ENCODE peak calls at places on chromosomes 16 and 17, in five cellular contexts. One of them, this sample, is unnamed.

GRCh38 chr16:24753437-24753836 is 24.0 kb downstream of the TNRC6A start:
- DNase-seq in C1 segment of cervical spinal cord: no peak
- DNase-seq in retina: no peak
- DNase-seq in NK-92 treated with Interleukin-12 subunit alpha and Interleukin-12 subunit beta, amount 100 ng/mL, for 24 hours: no peak
- DNase-seq in hepatic stellate cell: no peak
- DNase-seq in this sample: no peak

GRCh38 chr16:21104124-21104860 is 46.4 kb downstream of the DNAH3 start:
- DNase-seq in retina: peak; percentile 36
- DNase-seq in C1 segment of cervical spinal cord: no peak
- DNase-seq in NK-92 treated with Interleukin-12 subunit alpha and Interleukin-12 subunit beta, amount 100 ng/mL, for 24 hours: no peak
- DNase-seq in hepatic stellate cell: peak; percentile 54
- DNase-seq in this sample: peak; percentile 75

GRCh38 chr16:85491798-85492616 is 121.1 kb upstream of the GSE1 start:
- DNase-seq in NK-92 treated with Interleukin-12 subunit alpha and Interleukin-12 subunit beta, amount 100 ng/mL, for 24 hours: no peak
- DNase-seq in C1 segment of cervical spinal cord: no peak
- DNase-seq in retina: no peak
- DNase-seq in hepatic stellate cell: peak; percentile 65
- DNase-seq in this sample: peak; percentile 62

GRCh38 chr17:9768381-9768934 is 22.9 kb downstream of the DHRS7C start:
- DNase-seq in NK-92 treated with Interleukin-12 subunit alpha and Interleukin-12 subunit beta, amount 100 ng/mL, for 24 hours: peak; percentile 16
- DNase-seq in hepatic stellate cell: no peak
- DNase-seq in C1 segment of cervical spinal cord: no peak
- DNase-seq in retina: no peak
- DNase-seq in this sample: peak; percentile 57

GRCh38 chr16:27515874-27516353 is 33.8 kb downstream of the GTF3C1 start:
- DNase-seq in retina: no peak
- DNase-seq in hepatic stellate cell: peak; percentile 63
- DNase-seq in C1 segment of cervical spinal cord: no peak
- DNase-seq in NK-92 treated with Interleukin-12 subunit alpha and Interleukin-12 subunit beta, amount 100 ng/mL, for 24 hours: no peak
- DNase-seq in this sample: peak; percentile 30

GRCh38 chr17:44830359-44831269 is 527 bp upstream of the GJC1 start:
- DNase-seq in NK-92 treated with Interleukin-12 subunit alpha and Interleukin-12 subunit beta, amount 100 ng/mL, for 24 hours: no peak
- DNase-seq in retina: peak; percentile 74
- DNase-seq in C1 segment of cervical spinal cord: no peak
- DNase-seq in hepatic stellate cell: no peak
- DNase-seq in this sample: peak; percentile 70

GRCh38 chr17:298791-299450 is 53.7 kb downstream of the RPH3AL start:
- DNase-seq in hepatic stellate cell: no peak
- DNase-seq in C1 segment of cervical spinal cord: no peak
- DNase-seq in retina: peak; percentile 32
- DNase-seq in NK-92 treated with Interleukin-12 subunit alpha and Interleukin-12 subunit beta, amount 100 ng/mL, for 24 hours: no peak
- DNase-seq in this sample: peak; percentile 46

GRCh38 chr17:38656959-38657823 is 17.6 kb downstream of the EPOP start:
- DNase-seq in retina: peak; percentile 54
- DNase-seq in NK-92 treated with Interleukin-12 subunit alpha and Interleukin-12 subunit beta, amount 100 ng/mL, for 24 hours: no peak
- DNase-seq in hepatic stellate cell: no peak
- DNase-seq in C1 segment of cervical spinal cord: no peak
- DNase-seq in this sample: no peak

GRCh38 chr17:56176101-56176500 is 22.8 kb downstream of the ANKFN1 start:
- DNase-seq in retina: no peak
- DNase-seq in NK-92 treated with Interleukin-12 subunit alpha and Interleukin-12 subunit beta, amount 100 ng/mL, for 24 hours: no peak
- DNase-seq in C1 segment of cervical spinal cord: no peak
- DNase-seq in hepatic stellate cell: peak; percentile 11
- DNase-seq in this sample: peak; percentile 77

GRCh38 chr17:36972186-36972686 is 23.5 kb downstream of the AATF start:
- DNase-seq in NK-92 treated with Interleukin-12 subunit alpha and Interleukin-12 subunit beta, amount 100 ng/mL, for 24 hours: no peak
- DNase-seq in hepatic stellate cell: no peak
- DNase-seq in C1 segment of cervical spinal cord: no peak
- DNase-seq in retina: no peak
- DNase-seq in this sample: no peak

This sample was measured in left kidney.